ENCODE peak calls at places on chromosomes 4 and X, in nine cellular contexts. V is coronary artery; P is prostate gland; K is SK-N-SH; B is body of pancreas; F is activated CD8-positive, alpha-beta T cell treated with anti-CD3 and anti-CD28 coated beads for 36 hours; O is GM10248; Y is cardiac fibroblast; Z is AG09309. N is an unnamed sample.

GRCh38 chr4:138681000-138681604 is 334.5 kb upstream of the NOCT start:
- DNase-seq in V (peak; percentile 79), P (peak; percentile 73), K (peak; percentile 62), B (peak; percentile 84), F (peak; percentile 81), O (peak; percentile 58), Y (peak; percentile 79), Z (no peak), N (peak; percentile 49)

GRCh38 chr4:40329805-40330204 is 5.3 kb upstream of the CHRNA9 start:
- DNase-seq in V (peak; percentile 26), P (no peak), K (no peak), B (no peak), F (no peak), O (no peak), Y (no peak), Z (no peak), N (no peak)

GRCh38 chr4:152162331-152162697 is 373.6 kb downstream of the FBXW7 start:
- DNase-seq in V (no peak), P (no peak), K (no peak), B (no peak), F (no peak), O (no peak), Y (peak; percentile 20), Z (no peak), N (no peak)

GRCh38 chr4:41057456-41057855 is 156.9 kb downstream of the APBB2 start:
- DNase-seq in V (no peak), P (no peak), K (no peak), B (no peak), F (no peak), O (no peak), Y (peak; percentile 12), Z (peak; percentile 81), N (no peak)

GRCh38 chr4:176042195-176042594 is 23.4 kb upstream of the WDR17 start:
- DNase-seq in V (no peak), P (no peak), K (no peak), B (no peak), F (no peak), O (no peak), Y (no peak), Z (no peak), N (no peak)

GRCh38 chr4:23857353-23857752 is 32.5 kb downstream of the PPARGC1A start:
- DNase-seq in V (no peak), P (no peak), K (no peak), B (no peak), F (no peak), O (no peak), Y (peak; percentile 58), Z (peak; percentile 7), N (no peak)

GRCh38 chr4:185839204-185839712 is 27.3 kb upstream of the SORBS2 start:
- DNase-seq in V (no peak), P (no peak), K (no peak), B (peak; percentile 23), F (no peak), O (no peak), Y (peak; percentile 96), Z (peak; percentile 81), N (no peak)

GRCh38 chr4:53781614-53782467 is 190.6 kb upstream of the LNX1 start:
- DNase-seq in V (no peak), P (no peak), K (no peak), B (no peak), F (no peak), O (no peak), Y (no peak), Z (no peak), N (no peak)

GRCh38 chr4:38461342-38461741 is 202.7 kb upstream of the KLF3 start:
- DNase-seq in V (no peak), P (no peak), K (no peak), B (no peak), F (no peak), O (no peak), Y (peak; percentile 12), Z (no peak), N (no peak)

GRCh38 chrX:45623266-45623665 is 422.6 kb upstream of the DIPK2B start:
- DNase-seq in V (no peak), P (no peak), K (no peak), B (no peak), F (no peak), O (no peak), Y (peak; percentile 79), Z (peak; percentile 90), N (no peak)

GRCh38 chr4:17812125-17812524 is 1.3 kb downstream of the NCAPG start:
- DNase-seq in V (no peak), P (no peak), K (no peak), B (no peak), F (no peak), O (no peak), Y (no peak), Z (no peak), N (no peak)

GRCh38 chr4:47482326-47482725 is 2.7 kb upstream of the ATP10D start:
- DNase-seq in V (no peak), P (no peak), K (no peak), B (no peak), F (no peak), O (no peak), Y (peak; percentile 52), Z (no peak), N (no peak)

GRCh38 chrX:154368630-154369452 is 5.6 kb downstream of the FLNA start:
- DNase-seq in V (peak; percentile 89), P (peak; percentile 45), K (no peak), B (peak; percentile 51), F (peak; percentile 96), O (peak; percentile 63), Y (peak; percentile 93), Z (peak; percentile 81), N (peak; percentile 68)

GRCh38 chr4:172998527-172999469 is 169.8 kb upstream of the GALNT7 start:
- DNase-seq in V (no peak), P (no peak), K (no peak), B (no peak), F (no peak), O (no peak), Y (peak; percentile 81), Z (no peak), N (no peak)

GRCh38 chrX:150772150-150772970 is 79.2 kb downstream of the MTMR1 start:
- DNase-seq in V (peak; percentile 84), P (peak; percentile 57), K (peak; percentile 89), B (peak; percentile 77), F (peak; percentile 81), O (peak; percentile 81), Y (peak; percentile 72), Z (no peak), N (peak; percentile 77)

GRCh38 chr4:33067221-33067620 is 2347.1 kb downstream of the PCDH7 start:
- DNase-seq in V (no peak), P (no peak), K (no peak), B (no peak), F (no peak), O (no peak), Y (no peak), Z (no peak), N (no peak)

GRCh38 chr4:17578482-17578891 is 1.5 kb downstream of the LAP3 start:
- DNase-seq in V (no peak), P (no peak), K (no peak), B (no peak), F (peak; percentile 7), O (peak; percentile 35), Y (peak; percentile 3), Z (no peak), N (peak; percentile 45)

GRCh38 chr4:80201326-80202151 is 4.2 kb downstream of the PRDM8 start:
- DNase-seq in V (no peak), P (no peak), K (no peak), B (no peak), F (peak; percentile 89), O (no peak), Y (peak; percentile 55), Z (no peak), N (peak; percentile 62)

GRCh38 chr4:88675543-88675942 is 22.1 kb downstream of the NAP1L5 start:
- DNase-seq in V (no peak), P (no peak), K (no peak), B (no peak), F (no peak), O (no peak), Y (no peak), Z (no peak), N (no peak)

GRCh38 chrX:113935516-113935915 is 648.4 kb upstream of the HTR2C start:
- DNase-seq in V (no peak), P (no peak), K (no peak), B (no peak), F (no peak), O (no peak), Y (no peak), Z (no peak), N (no peak)

GRCh38 chr4:6761540-6762243 is 20.8 kb upstream of the KIAA0232 start:
- DNase-seq in V (no peak), P (no peak), K (peak; percentile 84), B (peak; percentile 49), F (peak; percentile 34), O (no peak), Y (no peak), Z (no peak), N (no peak)

GRCh38 chr4:102541708-102542107 is 40.5 kb downstream of the NFKB1 start:
- DNase-seq in V (no peak), P (no peak), K (no peak), B (no peak), F (peak; percentile 31), O (no peak), Y (no peak), Z (no peak), N (no peak)

GRCh38 chrX:142999209-142999720 is 26.5 kb upstream of the SPANXN4 start:
- DNase-seq in V (no peak), P (no peak), K (no peak), B (no peak), F (no peak), O (no peak), Y (peak; percentile 0), Z (no peak), N (no peak)

GRCh38 chrX:139429913-139430312 is 100.6 kb upstream of the F9 start:
- DNase-seq in V (no peak), P (peak; percentile 3), K (no peak), B (no peak), F (no peak), O (no peak), Y (no peak), Z (no peak), N (no peak)
- TF ChIP-seq CTCF in V (no peak), P (peak; percentile 17), K (peak; percentile 11), B (peak; percentile 9), F (no peak), O (no peak), Y (no peak), Z (no peak), N (no peak)

GRCh38 chrX:106952988-106953387 is 32.8 kb downstream of the CLDN2 start:
- DNase-seq in V (no peak), P (no peak), K (peak; percentile 6), B (no peak), F (no peak), O (no peak), Y (peak; percentile 48), Z (no peak), N (no peak)
- TF ChIP-seq CTCF in V (no peak), P (no peak), K (peak; percentile 67), B (peak; percentile 52), F (peak; percentile 32), O (no peak), Y (peak; percentile 39), Z (peak; percentile 33), N (no peak)

GRCh38 chr4:73661646-73662119 is 41.4 kb upstream of the RASSF6 start:
- DNase-seq in V (no peak), P (no peak), K (no peak), B (no peak), F (no peak), O (no peak), Y (peak; percentile 92), Z (peak; percentile 93), N (no peak)
- TF ChIP-seq CTCF in V (no peak), P (no peak), K (peak; percentile 23), B (no peak), F (no peak), O (no peak), Y (peak; percentile 29), Z (peak; percentile 13), N (no peak)

GRCh38 chrX:23634181-23634580 is 33.1 kb upstream of the PRDX4 start:
- DNase-seq in V (no peak), P (no peak), K (peak; percentile 21), B (no peak), F (no peak), O (no peak), Y (peak; percentile 0), Z (no peak), N (peak; percentile 2)
- TF ChIP-seq CTCF in V (no peak), P (no peak), K (peak; percentile 45), B (peak; percentile 24), F (peak; percentile 20), O (no peak), Y (no peak), Z (no peak), N (no peak)